ENCODE peak calls at places on chromosomes 13 and 19, in four cellular contexts. One of them, this sample, is unnamed.

GRCh38 chr13:105665284-105665683 is 870.2 kb downstream of the EFNB2 start:
- DNase-seq in H9: no peak
- DNase-seq in GM12878: no peak
- DNase-seq in colonic mucosa: no peak
- DNase-seq in this sample: no peak

GRCh38 chr19:48728882-48729645 is 9.5 kb upstream of the MAMSTR start:
- DNase-seq in H9: peak; percentile 64
- DNase-seq in GM12878: no peak
- DNase-seq in colonic mucosa: no peak
- DNase-seq in this sample: no peak

GRCh38 chr13:27921421-27921960 is 1.7 kb downstream of the PDX1 start:
- DNase-seq in GM12878: no peak
- DNase-seq in colonic mucosa: no peak
- DNase-seq in H9: peak; percentile 35
- DNase-seq in this sample: no peak

GRCh38 chr13:74847966-74848365 is 634.0 kb downstream of the TBC1D4 start:
- DNase-seq in H9: no peak
- DNase-seq in colonic mucosa: no peak
- DNase-seq in GM12878: no peak
- DNase-seq in this sample: no peak

GRCh38 chr19:37991841-37992248 is 84.8 kb downstream of the SIPA1L3 start:
- DNase-seq in GM12878: no peak
- DNase-seq in H9: no peak
- DNase-seq in colonic mucosa: no peak
- DNase-seq in this sample: no peak

GRCh38 chr13:113647351-113648217 is 10.4 kb downstream of the ATP4B start:
- DNase-seq in GM12878: no peak
- DNase-seq in colonic mucosa: peak; percentile 95
- DNase-seq in H9: no peak
- DNase-seq in this sample: no peak

GRCh38 chr13:23630349-23631093 is 60.3 kb downstream of the TNFRSF19 start:
- DNase-seq in H9: no peak
- DNase-seq in colonic mucosa: no peak
- DNase-seq in GM12878: no peak
- DNase-seq in this sample: no peak

GRCh38 chr13:31982540-31982939 is 49.0 kb upstream of the FRY start:
- DNase-seq in colonic mucosa: peak; percentile 54
- DNase-seq in GM12878: no peak
- DNase-seq in H9: no peak
- DNase-seq in this sample: no peak

GRCh38 chr19:38711726-38712153 is 32.5 kb downstream of the CAPN12 start:
- DNase-seq in colonic mucosa: no peak
- DNase-seq in H9: no peak
- DNase-seq in GM12878: no peak
- DNase-seq in this sample: no peak

DNA sequence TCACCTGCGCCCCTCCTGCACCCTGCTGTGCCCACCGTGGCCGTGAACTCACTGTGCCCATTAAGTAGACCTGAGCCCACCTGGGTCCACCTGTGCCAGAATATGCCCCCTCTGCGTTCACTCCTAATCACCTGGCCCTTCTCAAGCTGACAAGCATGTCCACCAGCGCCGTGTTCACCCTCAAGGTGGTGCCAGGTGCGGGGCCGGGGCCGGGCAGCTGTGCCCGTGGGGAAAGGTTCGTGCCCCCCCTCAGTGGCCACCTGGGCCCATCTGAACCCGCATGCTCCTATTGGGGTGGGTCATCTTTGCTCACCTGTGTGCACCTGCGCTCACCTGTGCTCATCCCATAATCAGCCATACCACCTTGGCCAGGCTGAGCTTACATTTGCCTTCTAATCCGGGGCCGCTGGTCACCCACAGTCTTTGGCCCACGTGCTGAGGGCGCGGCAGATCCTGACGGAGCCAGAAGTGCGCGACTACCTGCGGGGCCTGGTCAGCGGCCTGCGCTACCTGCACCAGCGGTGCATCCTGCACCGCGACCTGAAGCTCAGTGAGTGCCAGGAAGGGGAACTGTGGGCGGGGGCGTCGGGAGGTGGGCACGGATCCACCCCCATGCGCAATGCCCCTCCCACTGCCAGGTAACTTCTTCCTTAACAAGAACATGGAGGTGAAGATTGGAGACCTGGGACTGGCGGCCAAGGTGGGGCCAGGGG is 2.3 kb downstream of the PLK5 start:
- DNase-seq in colonic mucosa: no peak
- DNase-seq in GM12878: no peak
- DNase-seq in H9: no peak
- DNase-seq in this sample: no peak
- H3K27me3 ChIP-seq in colonic mucosa: peaks cover 42% of the 10 kb centered on the region
- H3K27me3 ChIP-seq in GM12878: no peaks in the 10 kb centered on the region
- H3K27me3 ChIP-seq in H9: peaks cover 16% of the 10 kb centered on the region
- H3K27me3 ChIP-seq in this sample: no peaks in the 10 kb centered on the region

GRCh38 chr19:9566729-9567128 is 17.6 kb downstream of the ZNF121 start:
- DNase-seq in GM12878: no peak
- DNase-seq in H9: no peak
- DNase-seq in colonic mucosa: no peak
- DNase-seq in this sample: no peak
- TF ChIP-seq CTCF in GM12878: no peak
- TF ChIP-seq CTCF in H9: peak; percentile 48
- TF ChIP-seq CTCF in colonic mucosa: no peak
- TF ChIP-seq CTCF in this sample: peak; percentile 6

DNA sequence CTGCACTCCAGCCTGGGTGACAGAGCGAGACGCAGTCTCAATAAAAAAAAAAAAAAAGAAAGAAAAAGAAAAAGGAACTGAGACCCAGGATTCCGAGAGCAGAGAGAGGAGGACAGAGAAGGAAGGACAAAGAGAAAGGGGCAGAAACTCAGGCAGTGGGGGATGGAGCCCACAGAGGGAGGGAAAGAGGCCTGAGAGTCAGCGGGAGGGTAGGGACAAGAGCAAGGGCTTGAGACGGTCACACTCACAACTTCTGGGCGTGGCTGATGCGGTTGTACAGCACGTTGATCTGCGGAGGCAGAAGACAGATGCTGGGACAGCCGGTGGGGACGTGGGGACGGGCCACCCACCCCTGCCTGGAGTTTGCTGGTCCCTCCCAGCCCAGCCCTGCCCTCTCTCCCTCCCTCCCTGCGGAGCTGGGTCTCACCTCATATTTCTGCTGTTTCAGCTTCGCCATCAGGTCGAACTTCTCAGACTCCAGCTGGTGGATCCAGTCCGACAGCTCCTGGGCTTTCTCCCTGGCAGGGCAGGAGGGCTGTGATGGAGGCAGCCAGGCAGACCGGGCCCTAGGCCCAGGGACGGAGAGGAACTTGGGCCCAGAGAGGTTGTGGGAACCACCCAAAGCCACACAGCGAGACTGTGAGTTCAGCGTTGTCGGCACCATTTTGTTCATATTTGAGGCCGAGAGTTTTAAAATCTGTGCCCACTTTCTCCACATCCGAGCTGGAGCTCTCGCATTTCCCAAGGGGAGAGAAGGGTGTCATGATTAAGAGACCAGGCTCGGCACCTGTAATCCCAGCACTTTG is 15.2 kb downstream of the TNNT1 start:
- DNase-seq in H9: no peak
- DNase-seq in GM12878: no peak
- DNase-seq in colonic mucosa: no peak
- DNase-seq in this sample: no peak
- H3K27me3 ChIP-seq in H9: no peaks in the 10 kb centered on the region
- H3K27me3 ChIP-seq in GM12878: no peaks in the 10 kb centered on the region
- H3K27me3 ChIP-seq in colonic mucosa: no peaks in the 10 kb centered on the region
- H3K27me3 ChIP-seq in this sample: peaks cover 3% of the 10 kb centered on the region

GRCh38 chr13:110523180-110523579 is 38.3 kb downstream of the RAB20 start:
- DNase-seq in GM12878: no peak
- DNase-seq in H9: no peak
- DNase-seq in colonic mucosa: no peak
- DNase-seq in this sample: no peak

GRCh38 chr13:110528371-110528770 is 33.2 kb downstream of the RAB20 start:
- DNase-seq in colonic mucosa: no peak
- DNase-seq in GM12878: no peak
- DNase-seq in H9: no peak
- DNase-seq in this sample: no peak

GRCh38 chr13:110523838-110524237 is 37.7 kb downstream of the RAB20 start:
- DNase-seq in GM12878: no peak
- DNase-seq in H9: no peak
- DNase-seq in colonic mucosa: no peak
- DNase-seq in this sample: no peak

GRCh38 chr13:110524484-110525254 is 36.9 kb downstream of the RAB20 start:
- DNase-seq in GM12878: no peak
- DNase-seq in H9: no peak
- DNase-seq in colonic mucosa: peak; percentile 92
- DNase-seq in this sample: no peak

DNA sequence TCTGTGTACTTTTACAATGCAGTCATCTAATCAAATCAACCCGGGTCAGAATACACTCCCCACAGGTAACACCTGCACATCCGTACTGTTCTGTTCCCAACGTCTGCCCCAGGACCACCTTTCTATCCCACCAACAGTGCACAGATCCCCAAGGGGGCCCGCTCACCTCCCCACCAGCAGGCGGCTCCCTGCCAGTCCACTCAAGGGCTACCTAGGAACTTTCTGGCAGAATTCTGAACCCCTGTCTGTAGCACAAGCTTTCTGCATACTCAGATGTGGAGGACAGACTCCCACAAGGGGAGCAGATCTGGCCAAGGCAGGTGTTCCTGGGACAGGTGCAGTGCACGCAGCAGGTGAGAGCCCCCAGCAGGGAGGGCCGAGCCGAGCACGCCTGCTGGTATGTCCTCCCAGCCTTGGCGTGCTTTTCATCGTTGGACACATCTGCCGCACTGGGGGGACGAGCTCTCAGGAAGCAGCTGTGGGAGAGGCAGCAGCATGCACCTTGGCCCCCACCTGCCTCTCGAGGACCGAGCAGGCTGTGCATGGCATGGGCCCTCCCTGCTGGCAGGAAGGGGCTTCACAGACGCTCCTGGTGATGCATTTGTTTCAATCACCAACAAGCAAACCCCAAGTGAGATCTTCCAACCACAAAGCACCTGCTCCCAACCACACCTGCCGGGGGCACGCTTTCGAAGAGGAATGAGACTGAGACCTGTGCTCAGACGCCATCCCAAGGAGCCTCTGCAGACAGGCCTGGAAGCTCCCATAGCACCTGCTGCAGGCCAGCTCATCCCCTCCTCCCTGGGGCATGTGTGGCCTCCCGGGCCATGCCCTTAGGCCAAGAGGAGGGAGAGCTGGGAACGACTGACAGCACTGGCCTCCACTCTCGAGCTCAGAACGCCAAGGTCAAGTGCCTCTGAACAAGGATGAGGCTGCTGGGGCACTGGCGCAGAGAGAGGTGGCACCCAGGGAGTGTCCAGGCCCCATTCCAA is 35.9 kb downstream of the RAB20 start:
- DNase-seq in colonic mucosa: peak; percentile 62
- DNase-seq in H9: no peak
- DNase-seq in GM12878: peak; percentile 35
- DNase-seq in this sample: peak; percentile 62
- TF ChIP-seq CTCF in colonic mucosa: no peak
- TF ChIP-seq CTCF in H9: no peak
- TF ChIP-seq CTCF in GM12878: peak; percentile 25
- TF ChIP-seq CTCF in this sample: peak; percentile 28

GRCh38 chr19:29571181-29571580 is 34.9 kb upstream of the POP4 start:
- DNase-seq in colonic mucosa: no peak
- DNase-seq in H9: no peak
- DNase-seq in GM12878: no peak
- DNase-seq in this sample: no peak

GRCh38 chr19:29576043-29576442 is 30.0 kb upstream of the POP4 start:
- DNase-seq in colonic mucosa: no peak
- DNase-seq in GM12878: no peak
- DNase-seq in H9: peak; percentile 28
- DNase-seq in this sample: no peak

GRCh38 chr19:29576761-29577661 is 29.1 kb upstream of the POP4 start:
- DNase-seq in H9: peak; percentile 20
- DNase-seq in GM12878: peak; percentile 34
- DNase-seq in colonic mucosa: no peak
- DNase-seq in this sample: no peak

GRCh38 chr19:29574518-29574917 is 31.6 kb upstream of the POP4 start:
- DNase-seq in H9: no peak
- DNase-seq in colonic mucosa: no peak
- DNase-seq in GM12878: no peak
- DNase-seq in this sample: no peak

DNA sequence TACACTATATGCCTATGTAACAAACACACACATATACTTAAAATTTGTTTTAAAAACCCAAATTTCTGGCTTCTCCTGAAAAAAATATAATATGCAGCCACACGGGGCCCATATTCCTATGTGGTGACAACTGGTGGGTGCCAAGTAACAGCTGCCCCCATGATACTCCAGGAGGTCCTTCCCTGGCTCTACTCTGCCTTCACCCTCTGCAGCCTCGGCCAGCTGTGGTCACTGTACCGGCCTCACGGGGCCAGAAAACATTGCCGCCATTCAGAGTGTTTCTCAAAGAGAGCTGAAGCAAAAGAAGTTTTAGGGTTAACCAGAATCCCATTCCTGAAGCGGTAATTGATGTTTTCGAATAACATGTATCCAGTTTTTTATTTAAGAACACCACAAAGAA is 32.6 kb upstream of the POP4 start:
- DNase-seq in GM12878: no peak
- DNase-seq in H9: no peak
- DNase-seq in colonic mucosa: no peak
- DNase-seq in this sample: no peak
- H3K27me3 ChIP-seq in GM12878: no peaks in the 10 kb centered on the region
- H3K27me3 ChIP-seq in H9: no peaks in the 10 kb centered on the region
- H3K27me3 ChIP-seq in colonic mucosa: no peaks in the 10 kb centered on the region
- H3K27me3 ChIP-seq in this sample: no peaks in the 10 kb centered on the region